ENCODE peak calls at places on chromosomes 3 and 15, in ten cellular contexts. W is kidney, D is GM12878, O is H1, E is DND-41, U is colonic mucosa, H is neural progenitor cell, K is fibroblast of lung, Z is IMR-90, X is GM23248. C is an unnamed sample. For H3K4me1, the result is how much of the 10 kb centered on the place peaks cover.

GRCh38 chr3:171688593-171688992 is 121.7 kb downstream of the PLD1 start:
- DNase-seq in W (no peak), D (no peak), O (no peak), E (no peak), U (no peak), H (no peak), K (no peak), Z (no peak), X (no peak), C (no peak)

GRCh38 chr15:101188517-101189340 is 63.1 kb downstream of the CHSY1 start:
- DNase-seq in W (peak), D (peak), O (no peak), E (no peak), U (no peak), H (no peak), K (peak), Z (peak), X (peak), C (peak)

GRCh38 chr3:131421301-131421700 is 39.7 kb downstream of the NUDT16 start:
- DNase-seq in W (no peak), D (no peak), O (no peak), E (no peak), U (no peak), H (no peak), K (no peak), Z (no peak), X (no peak), C (no peak)

GRCh38 chr15:43881944-43882343 is 55.1 kb downstream of the WDR76 start:
- DNase-seq in W (no peak), D (no peak), O (peak), E (no peak), U (no peak), H (peak), K (no peak), Z (no peak), X (peak), C (no peak)

GRCh38 chr3:117463276-117463675 is 753.7 kb downstream of the TUSC7 start:
- DNase-seq in W (no peak), D (no peak), O (no peak), E (no peak), U (no peak), H (no peak), K (peak), Z (peak), X (peak), C (peak)

GRCh38 chr3:30664449-30664848 is 58.0 kb downstream of the TGFBR2 start:
- DNase-seq in W (no peak), D (no peak), O (no peak), E (peak), U (no peak), H (no peak), K (no peak), Z (no peak), X (no peak), C (no peak)

GRCh38 chr3:106130384-106131084 is 261.7 kb upstream of the CBLB start:
- DNase-seq in W (no peak), D (no peak), O (no peak), E (no peak), U (no peak), H (no peak), K (peak), Z (peak), X (peak), C (peak)

GRCh38 chr3:196726788-196727675 is 12.6 kb upstream of the PAK2 start:
- DNase-seq in W (no peak), D (no peak), O (no peak), E (no peak), U (no peak), H (no peak), K (peak), Z (peak), X (peak), C (peak)

GRCh38 chr15:60002528-60003218 is 1.4 kb upstream of the FOXB1 start:
- DNase-seq in W (no peak), D (no peak), O (no peak), E (no peak), U (no peak), H (no peak), K (no peak), Z (peak), X (no peak), C (no peak)
- H3K4me3 ChIP-seq in W (no peak), D (no peak), O (peak), E (no peak), U (no peak), H (peak), K (no peak), Z (no peak), X (no peak), C (no peak)

DNA sequence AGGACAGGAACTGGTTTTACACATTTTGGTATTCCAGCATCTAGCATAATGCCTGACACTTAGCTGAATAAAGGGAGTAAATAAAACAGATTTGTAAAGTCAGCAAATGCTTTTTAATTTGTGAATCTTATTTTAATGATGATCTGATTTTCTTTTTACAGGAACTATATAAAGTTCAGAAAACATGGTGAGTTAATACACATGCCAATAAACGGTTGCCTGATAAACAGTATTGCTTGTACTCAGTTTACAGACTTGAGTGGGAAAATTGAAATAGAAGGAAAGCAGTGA is 1.4 kb downstream of the PSMA4 start:
- DNase-seq in W (no peak), D (no peak), O (no peak), E (no peak), U (no peak), H (no peak), K (no peak), Z (no peak), X (no peak), C (no peak)
- H3K9ac ChIP-seq in W (no peak), D (peak), O (no peak), E (peak), U (no peak), H (peak), K (peak), Z (peak), X (peak), C (peak)

GRCh38 chr3:123327956-123328850 is 120.7 kb downstream of the ADCY5 start:
- DNase-seq in W (peak), D (no peak), O (no peak), E (no peak), U (no peak), H (no peak), K (no peak), Z (no peak), X (no peak), C (no peak)

GRCh38 chr3:123328851-123329635 is 119.8 kb downstream of the ADCY5 start:
- DNase-seq in W (peak), D (no peak), O (peak), E (peak), U (peak), H (peak), K (peak), Z (peak), X (peak), C (peak)

GRCh38 chr3:123331006-123331405 is 117.9 kb downstream of the ADCY5 start:
- DNase-seq in W (peak), D (no peak), O (no peak), E (no peak), U (no peak), H (peak), K (no peak), Z (no peak), X (no peak), C (no peak)

GRCh38 chr3:123330441-123330991 is 118.4 kb downstream of the ADCY5 start:
- DNase-seq in W (peak), D (no peak), O (no peak), E (no peak), U (no peak), H (no peak), K (no peak), Z (no peak), X (no peak), C (no peak)

DNA sequence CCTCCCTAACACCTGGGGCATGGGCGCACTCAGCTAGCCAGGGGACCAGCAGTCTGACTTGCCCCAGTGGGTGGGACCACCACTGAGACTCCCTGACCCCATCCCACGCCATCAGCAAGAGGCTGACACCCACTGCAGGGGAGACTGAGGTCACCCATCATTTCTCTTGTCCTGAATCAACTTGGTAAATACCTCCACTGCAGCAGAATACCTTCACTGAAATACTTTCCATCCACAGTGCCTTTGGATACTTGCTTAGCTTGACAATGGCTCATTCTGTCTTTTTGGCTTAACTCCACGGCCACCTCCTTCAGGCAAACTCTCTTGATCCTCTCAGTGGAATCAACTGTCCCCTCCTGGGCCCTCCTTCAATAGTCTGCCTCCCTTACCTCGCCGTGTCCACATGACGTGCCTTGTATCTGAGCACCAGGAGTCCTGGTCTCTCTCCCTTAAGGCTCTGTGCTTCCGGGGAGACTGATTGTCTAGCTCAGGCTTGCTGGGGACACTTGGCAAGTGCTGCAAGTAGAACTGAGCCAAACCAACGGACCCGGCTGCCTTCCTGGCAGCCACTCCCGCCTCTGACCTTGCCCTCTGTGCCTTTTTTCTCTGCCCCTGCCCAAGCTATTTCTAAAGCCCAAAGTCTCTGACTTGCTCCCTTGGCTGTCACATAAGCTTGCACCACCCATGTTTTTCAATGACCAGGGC is 119.1 kb downstream of the ADCY5 start:
- DNase-seq in W (peak), D (no peak), O (no peak), E (no peak), U (no peak), H (no peak), K (no peak), Z (no peak), X (no peak), C (no peak)
- H3K4me1 ChIP-seq in W (under half), D (under half), O (under half), E (under half), U (under half), H (under half), K (under half), Z (under half), X (under half), C (under half)

GRCh38 chr15:55740981-55741591 is 1.9 kb downstream of the PRTG start:
- DNase-seq in W (no peak), D (no peak), O (no peak), E (no peak), U (no peak), H (peak), K (no peak), Z (no peak), X (no peak), C (no peak)

GRCh38 chr15:55738715-55739114 is 4.2 kb downstream of the PRTG start:
- DNase-seq in W (no peak), D (no peak), O (no peak), E (no peak), U (no peak), H (no peak), K (no peak), Z (no peak), X (no peak), C (no peak)

GRCh38 chr15:55739641-55740040 is 3.3 kb downstream of the PRTG start:
- DNase-seq in W (no peak), D (no peak), O (no peak), E (no peak), U (no peak), H (peak), K (no peak), Z (no peak), X (no peak), C (no peak)

GRCh38 chr15:55741592-55742497 is 1.1 kb downstream of the PRTG start:
- DNase-seq in W (no peak), D (no peak), O (peak), E (no peak), U (peak), H (peak), K (no peak), Z (no peak), X (no peak), C (no peak)

DNA sequence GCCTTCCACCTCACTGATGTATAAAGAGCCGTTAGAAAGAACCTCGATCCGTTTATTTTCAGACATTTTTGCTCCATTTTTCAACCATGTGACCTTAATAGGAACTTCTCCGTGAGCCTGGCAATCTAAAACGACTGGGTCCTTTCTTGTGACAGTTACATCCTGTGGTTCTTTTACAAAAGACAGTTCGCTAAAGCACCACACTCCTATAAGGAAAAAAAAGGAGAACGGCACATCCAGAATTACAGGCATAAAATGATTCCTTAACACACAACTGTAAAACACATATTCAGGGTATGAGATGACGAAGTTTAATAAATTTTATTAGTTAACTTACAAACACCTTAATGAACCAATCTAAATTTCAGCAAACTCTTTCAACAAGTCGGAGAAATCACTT is 2.5 kb downstream of the PRTG start:
- DNase-seq in W (no peak), D (no peak), O (no peak), E (no peak), U (no peak), H (no peak), K (no peak), Z (no peak), X (no peak), C (no peak)
- H3K4me3 ChIP-seq in W (no peak), D (no peak), O (no peak), E (no peak), U (no peak), H (peak), K (no peak), Z (no peak), X (no peak), C (no peak)

GRCh38 chr3:35296533-35296932 is 342.8 kb upstream of the ARPP21 start:
- DNase-seq in W (no peak), D (no peak), O (no peak), E (peak), U (no peak), H (no peak), K (no peak), Z (no peak), X (no peak), C (peak)

GRCh38 chr3:35291837-35292236 is 347.5 kb upstream of the ARPP21 start:
- DNase-seq in W (no peak), D (no peak), O (no peak), E (no peak), U (no peak), H (no peak), K (no peak), Z (no peak), X (no peak), C (peak)

GRCh38 chr3:35295875-35296274 is 343.4 kb upstream of the ARPP21 start:
- DNase-seq in W (no peak), D (no peak), O (no peak), E (peak), U (no peak), H (no peak), K (no peak), Z (no peak), X (no peak), C (no peak)
- H3K9ac ChIP-seq in W (no peak), D (no peak), O (no peak), E (peak), U (no peak), H (no peak), K (no peak), Z (no peak), X (no peak), C (no peak)

GRCh38 chr3:43690400-43691119 is at the start of gene ABHD5:
- DNase-seq in W (peak), D (peak), O (peak), E (peak), U (peak), H (peak), K (peak), Z (peak), X (peak), C (peak)

GRCh38 chr3:43693594-43693993 is 2.9 kb downstream of the ABHD5 start:
- DNase-seq in W (no peak), D (no peak), O (no peak), E (no peak), U (no peak), H (no peak), K (no peak), Z (no peak), X (peak), C (no peak)

GRCh38 chr3:43691120-43692002 is 623 bp downstream of the ABHD5 start:
- DNase-seq in W (peak), D (no peak), O (peak), E (peak), U (peak), H (peak), K (peak), Z (peak), X (peak), C (peak)

GRCh38 chr3:43692085-43692484 is 1.3 kb downstream of the ABHD5 start:
- DNase-seq in W (no peak), D (no peak), O (no peak), E (no peak), U (no peak), H (no peak), K (peak), Z (no peak), X (no peak), C (no peak)

GRCh38 chr3:43692971-43693370 is 2.2 kb downstream of the ABHD5 start:
- DNase-seq in W (no peak), D (no peak), O (no peak), E (no peak), U (no peak), H (no peak), K (no peak), Z (no peak), X (no peak), C (no peak)
- H3K4me1 ChIP-seq in W (under half), D (under half), O (under half), E (under half), U (under half), H (under half), K (under half), Z (under half), X (under half), C (half or more)

GRCh38 chr15:70432924-70433500 is 330.3 kb downstream of the UACA start:
- DNase-seq in W (no peak), D (no peak), O (no peak), E (no peak), U (no peak), H (peak), K (no peak), Z (no peak), X (no peak), C (no peak)
- H3K4me3 ChIP-seq in W (no peak), D (no peak), O (no peak), E (no peak), U (no peak), H (no peak), K (no peak), Z (no peak), X (no peak), C (no peak)

DNA sequence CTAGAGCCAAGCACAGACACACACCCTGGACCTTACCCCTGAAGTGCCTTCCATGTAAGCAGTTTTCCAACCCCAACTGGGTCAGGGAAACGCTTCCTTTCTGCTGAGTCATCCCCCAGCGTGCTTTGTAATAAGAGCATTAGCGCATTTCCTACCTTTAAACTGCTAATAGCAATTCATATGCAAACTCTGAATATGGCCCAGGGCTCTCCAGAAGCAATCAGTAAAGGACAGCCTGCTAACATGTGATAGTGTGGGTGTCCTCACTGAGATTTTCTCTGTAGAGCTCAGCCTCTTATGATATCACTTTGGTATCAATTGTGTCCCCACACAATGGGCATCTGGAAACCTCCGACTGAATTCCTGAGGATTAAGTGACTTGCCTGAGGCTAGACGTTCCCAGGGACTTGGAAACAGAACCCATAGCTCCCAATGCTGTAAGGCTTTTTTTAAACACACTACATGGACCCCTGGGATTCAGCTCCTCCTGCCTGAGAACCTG is 5.6 kb downstream of the GABRB3 start:
- DNase-seq in W (no peak), D (no peak), O (peak), E (no peak), U (no peak), H (peak), K (no peak), Z (no peak), X (no peak), C (no peak)
- H3K9ac ChIP-seq in W (no peak), D (no peak), O (peak), E (no peak), U (no peak), H (no peak), K (no peak), Z (no peak), X (no peak), C (no peak)